ENCODE peak calls at places on chromosomes 12 and 14, in four cellular contexts. N is M059J, M is AG10803, V is AG09309. Q is an unnamed sample.
A peak's percentile ranks its signal among the peaks of the same experiment; 100 is the strongest.

GRCh38 chr12:97957109-97957508 is 494.5 kb downstream of the RMST start:
- DNase-seq in M (no peak), N (no peak), V (no peak), Q (no peak)

GRCh38 chr12:39692258-39692853 is 72.8 kb upstream of the ABCD2 start:
- DNase-seq in M (peak; percentile 6), V (no peak), N (no peak), Q (no peak)

GRCh38 chr14:20372796-20373195 is 29.4 kb downstream of the PARP2 start:
- DNase-seq in V (no peak), N (no peak), M (no peak), Q (no peak)

GRCh38 chr12:79988368-79988767 is 53.5 kb upstream of the PPP1R12A start:
- DNase-seq in N (peak; percentile 75), V (peak; percentile 28), M (peak; percentile 43), Q (no peak)

GRCh38 chr12:15904378-15904920 is 6.7 kb upstream of the DERA start:
- DNase-seq in V (no peak), N (no peak), M (no peak), Q (no peak)

GRCh38 chr12:111410229-111411186 is 4.8 kb downstream of the SH2B3 start:
- DNase-seq in M (no peak), N (peak; percentile 78), V (no peak), Q (no peak)

GRCh38 chr12:1707051-1707450 is 16.2 kb downstream of the ADIPOR2 start:
- DNase-seq in M (no peak), N (no peak), V (no peak), Q (no peak)

GRCh38 chr12:102879144-102879763 is 37.8 kb downstream of the PAH start:
- DNase-seq in M (peak; percentile 63), N (peak; percentile 78), V (peak; percentile 16), Q (no peak)

GRCh38 chr12:89225808-89226368 is 126.4 kb downstream of the DUSP6 start:
- DNase-seq in V (peak; percentile 81), N (peak; percentile 89), M (peak; percentile 93), Q (no peak)

GRCh38 chr14:76320486-76320885 is 55.5 kb upstream of the ESRRB start:
- DNase-seq in N (no peak), V (no peak), M (no peak), Q (no peak)

GRCh38 chr12:11584213-11584855 is 65.1 kb upstream of the ETV6 start:
- DNase-seq in N (peak; percentile 15), V (no peak), M (peak; percentile 54), Q (no peak)

GRCh38 chr12:7042847-7043246 is 17.7 kb upstream of the C1S start:
- DNase-seq in V (no peak), N (peak; percentile 54), M (peak; percentile 45), Q (peak; percentile 7)

GRCh38 chr12:100356646-100357223 is at the start of gene SLC17A8:
- DNase-seq in M (no peak), N (no peak), V (no peak), Q (no peak)

GRCh38 chr14:24481622-24482324 is 26.3 kb downstream of the CMA1 start:
- DNase-seq in V (no peak), M (peak; percentile 11), N (peak; percentile 17), Q (no peak)

GRCh38 chr12:89947437-89948265 is 239.0 kb upstream of the ATP2B1 start:
- DNase-seq in V (peak; percentile 87), M (peak; percentile 88), N (peak; percentile 92), Q (no peak)

GRCh38 chr12:46473634-46474201 is 101.1 kb upstream of the SLC38A2 start:
- DNase-seq in M (peak; percentile 94), V (peak; percentile 84), N (peak; percentile 96), Q (no peak)

GRCh38 chr14:99729991-99730875 is 46.1 kb downstream of the CYP46A1 start:
- DNase-seq in V (no peak), M (peak; percentile 9), N (peak; percentile 29), Q (peak; percentile 42)

GRCh38 chr14:104883681-104884361 is 18.8 kb downstream of the CEP170B start:
- DNase-seq in M (no peak), N (no peak), V (no peak), Q (no peak)

GRCh38 chr14:52010173-52010693 is 20.9 kb downstream of the RTRAF start:
- DNase-seq in N (no peak), V (no peak), M (no peak), Q (no peak)

GRCh38 chr14:105858676-105859025 is 332.3 kb downstream of the TMEM121 start:
- DNase-seq in V (no peak), N (no peak), M (no peak), Q (no peak)

GRCh38 chr12:99529966-99530365 is 117.6 kb upstream of the GARIN6 start:
- DNase-seq in V (peak; percentile 13), M (peak; percentile 9), N (peak; percentile 89), Q (no peak)

GRCh38 chr12:104985206-104985605 is 910 bp upstream of the NOPCHAP1 start:
- DNase-seq in N (peak; percentile 5), M (no peak), V (no peak), Q (no peak)

GRCh38 chr12:28583771-28584261 is 393.6 kb downstream of the CCDC91 start:
- DNase-seq in M (peak; percentile 82), V (peak; percentile 95), N (peak; percentile 96), Q (no peak)

GRCh38 chr14:68982581-68982980 is 3.5 kb upstream of the ACTN1 start:
- DNase-seq in N (no peak), M (peak; percentile 73), V (no peak), Q (no peak)

GRCh38 chr14:64465208-64465821 is at the start of gene AKAP5:
- DNase-seq in V (no peak), M (no peak), N (peak; percentile 37), Q (peak; percentile 70)

GRCh38 chr12:67457799-67458680 is 188.9 kb downstream of the CAND1 start:
- DNase-seq in N (no peak), V (no peak), M (peak; percentile 56), Q (no peak)

GRCh38 chr12:129069886-129070285 is 216.6 kb downstream of the GLT1D1 start:
- DNase-seq in V (no peak), N (no peak), M (no peak), Q (no peak)

GRCh38 chr12:80321653-80322052 is 122.4 kb upstream of the PTPRQ start:
- DNase-seq in N (peak; percentile 27), M (peak; percentile 69), V (peak; percentile 7), Q (no peak)

GRCh38 chr12:76505050-76505449 is 54.5 kb downstream of the OSBPL8 start:
- DNase-seq in N (no peak), V (no peak), M (no peak), Q (no peak)

GRCh38 chr14:78029471-78030372 is 140.5 kb upstream of the NRXN3 start:
- DNase-seq in M (no peak), V (no peak), N (peak; percentile 3), Q (no peak)

GRCh38 chr12:110931315-110931728 is 10.9 kb upstream of the MYL2 start:
- DNase-seq in M (no peak), V (no peak), N (peak; percentile 56), Q (no peak)

GRCh38 chr14:38342803-38343202 is 86.9 kb upstream of the CLEC14A start:
- DNase-seq in M (peak; percentile 89), V (peak; percentile 80), N (peak; percentile 80), Q (no peak)

GRCh38 chr14:89827260-89827659 is 127.3 kb downstream of the EFCAB11 start:
- DNase-seq in V (no peak), M (no peak), N (no peak), Q (no peak)

GRCh38 chr14:68762944-68763831 is 29.7 kb downstream of the ZFP36L1 start:
- DNase-seq in N (no peak), V (no peak), M (peak; percentile 75), Q (no peak)

Q was measured in T-helper 2 cell.